ENCODE peak calls at places on chromosome 1, in five cellular contexts. S is lung; I is activated CD8-positive, alpha-beta memory T cell treated with anti-CD3 and anti-CD28 coated beads, Interleukin-2, amount 10 ng/mL, durations not matched to agents 7 days and 5 days; E is C1 segment of cervical spinal cord; D is stimulated activated CD8-positive, alpha-beta memory T cell treated with anti-CD3 and anti-CD28 coated beads, Interleukin-15, amount 100 ng/mL, for 1 hour. K is an unnamed sample.

GRCh38 chr1:119000371-119001180 is 12.4 kb upstream of the TBX15 start:
- DNase-seq in S (no peak), I (no peak), E (no peak), D (no peak), K (peak)

GRCh38 chr1:242784807-242785206 is 260.3 kb upstream of the PLD5 start:
- DNase-seq in S (no peak), I (no peak), E (no peak), D (no peak), K (no peak)

GRCh38 chr1:161838362-161838761 is 72.2 kb downstream of the ATF6 start:
- DNase-seq in S (no peak), I (no peak), E (peak), D (no peak), K (no peak)

GRCh38 chr1:16122916-16123315 is 33.0 kb downstream of the EPHA2 start:
- DNase-seq in S (peak), I (peak), E (no peak), D (peak), K (no peak)

GRCh38 chr1:208081972-208082371 is 162.2 kb downstream of the PLXNA2 start:
- DNase-seq in S (no peak), I (no peak), E (peak), D (no peak), K (peak)

GRCh38 chr1:203571661-203572060 is 55.0 kb upstream of the ATP2B4 start:
- DNase-seq in S (no peak), I (no peak), E (no peak), D (no peak), K (no peak)

GRCh38 chr1:234696148-234696576 is 86.2 kb upstream of the IRF2BP2 start:
- DNase-seq in S (no peak), I (no peak), E (no peak), D (no peak), K (no peak)

GRCh38 chr1:35935989-35936388 is 5.1 kb downstream of the AGO3 start:
- DNase-seq in S (no peak), I (no peak), E (no peak), D (no peak), K (no peak)

K was measured in ELF-1.